ENCODE peak calls at places on chromosomes 12 and 14, in seven cellular contexts. B is fibroblast of pulmonary artery; Z is GM12878; P is CD8-positive, alpha-beta memory T cell; N is GM04504; I is HL-60; E is kidney glomerular epithelial cell. X is an unnamed sample.

GRCh38 chr14:100051543-100051942 is 13.7 kb upstream of the EVL start:
- DNase-seq in B (no peak), Z (no peak), P (no peak), N (no peak), I (no peak), E (no peak), X (no peak)

GRCh38 chr12:72018036-72018435 is 79.4 kb downstream of the TPH2 start:
- DNase-seq in B (no peak), Z (no peak), P (no peak), N (no peak), I (no peak), E (no peak), X (no peak)

GRCh38 chr12:102249073-102249854 is 51.6 kb upstream of the PMCH start:
- DNase-seq in B (peak; percentile 30), Z (no peak), P (no peak), N (no peak), I (no peak), E (peak; percentile 2), X (no peak)

GRCh38 chr14:73467377-73467776 is 9.0 kb upstream of the NUMB start:
- DNase-seq in B (peak; percentile 66), Z (no peak), P (no peak), N (no peak), I (no peak), E (no peak), X (no peak)

GRCh38 chr14:102452302-102452701 is 57.3 kb downstream of the ANKRD9 start:
- DNase-seq in B (no peak), Z (no peak), P (no peak), N (no peak), I (no peak), E (no peak), X (no peak)

GRCh38 chr12:79983492-79983891 is 48.6 kb upstream of the PPP1R12A start:
- DNase-seq in B (peak; percentile 51), Z (no peak), P (no peak), N (peak; percentile 91), I (no peak), E (peak; percentile 92), X (no peak)

GRCh38 chr12:111224196-111225066 is 144.5 kb downstream of the PHETA1 start:
- DNase-seq in B (no peak), Z (no peak), P (no peak), N (no peak), I (peak; percentile 65), E (no peak), X (no peak)

GRCh38 chr12:40996091-40996490 is 192.0 kb upstream of the PDZRN4 start:
- DNase-seq in B (no peak), Z (no peak), P (no peak), N (no peak), I (no peak), E (no peak), X (no peak)

GRCh38 chr12:130423136-130423535 is 85.4 kb downstream of the PIWIL1 start:
- DNase-seq in B (no peak), Z (no peak), P (no peak), N (no peak), I (no peak), E (no peak), X (no peak)

GRCh38 chr12:57519758-57520007 is 631 bp downstream of the DDIT3 start:
- DNase-seq in B (no peak), Z (no peak), P (no peak), N (no peak), I (peak; percentile 25), E (peak; percentile 33), X (peak; percentile 24)

GRCh38 chr14:54674342-54674741 is 107.4 kb downstream of the SAMD4A start:
- DNase-seq in B (no peak), Z (no peak), P (no peak), N (no peak), I (no peak), E (no peak), X (no peak)

GRCh38 chr14:67798731-67799130 is 17.7 kb downstream of the ZFYVE26 start:
- DNase-seq in B (no peak), Z (no peak), P (no peak), N (no peak), I (no peak), E (no peak), X (no peak)

GRCh38 chr14:101019541-101019940 is 116.0 kb upstream of the RTL1 start:
- DNase-seq in B (no peak), Z (no peak), P (no peak), N (no peak), I (no peak), E (no peak), X (no peak)

GRCh38 chr12:114875323-114875722 is 191.3 kb upstream of the TBX3 start:
- DNase-seq in B (no peak), Z (no peak), P (no peak), N (no peak), I (no peak), E (no peak), X (no peak)

GRCh38 chr14:99971929-99972747 is 93.1 kb upstream of the EVL start:
- DNase-seq in B (no peak), Z (no peak), P (no peak), N (no peak), I (peak; percentile 9), E (no peak), X (no peak)

GRCh38 chr12:52074006-52074405 is 4.2 kb downstream of the ATG101 start:
- DNase-seq in B (peak; percentile 49), Z (peak; percentile 63), P (no peak), N (peak; percentile 55), I (peak; percentile 88), E (no peak), X (no peak)

GRCh38 chr14:23447634-23448353 is 12.3 kb upstream of the MYH7 start:
- DNase-seq in B (no peak), Z (no peak), P (no peak), N (no peak), I (no peak), E (no peak), X (no peak)

GRCh38 chr12:127810026-127810425 is 456.9 kb upstream of the TMEM132C start:
- DNase-seq in B (peak; percentile 63), Z (no peak), P (no peak), N (peak; percentile 95), I (no peak), E (peak; percentile 62), X (no peak)

GRCh38 chr14:99420711-99421110 is 59.9 kb downstream of the SETD3 start:
- DNase-seq in B (no peak), Z (no peak), P (no peak), N (no peak), I (no peak), E (peak; percentile 18), X (no peak)

GRCh38 chr14:96626916-96627315 is 124.7 kb downstream of the PAPOLA start:
- DNase-seq in B (no peak), Z (no peak), P (no peak), N (no peak), I (peak; percentile 5), E (no peak), X (no peak)

GRCh38 chr14:101843665-101844064 is 82.2 kb downstream of the PPP2R5C start:
- DNase-seq in B (no peak), Z (peak; percentile 69), P (peak; percentile 67), N (no peak), I (peak; percentile 25), E (no peak), X (peak; percentile 54)